ENCODE peak calls at places on chromosomes 2 and 18, in four cellular contexts. One of them, this sample, is unnamed.

GRCh38 chr2:36455788-36456187 is 100.2 kb downstream of the CRIM1 start:
- DNase-seq in HepG2: no peak
- DNase-seq in HCT116: no peak
- DNase-seq in K562: no peak
- DNase-seq in this sample: no peak

GRCh38 chr2:204293884-204294535 is 251.3 kb upstream of the PARD3B start:
- DNase-seq in K562: no peak
- DNase-seq in HCT116: no peak
- DNase-seq in HepG2: no peak
- DNase-seq in this sample: no peak

GRCh38 chr2:150267651-150268415 is 219.6 kb downstream of the RND3 start:
- DNase-seq in K562: no peak
- DNase-seq in HCT116: no peak
- DNase-seq in HepG2: no peak
- DNase-seq in this sample: no peak

GRCh38 chr2:133438026-133438425 is 130.2 kb downstream of the NCKAP5 start:
- DNase-seq in K562: no peak
- DNase-seq in HCT116: no peak
- DNase-seq in HepG2: no peak
- DNase-seq in this sample: no peak

GRCh38 chr18:22726469-22726868 is 206.7 kb upstream of the RBBP8 start:
- DNase-seq in HepG2: no peak
- DNase-seq in HCT116: no peak
- DNase-seq in K562: no peak
- DNase-seq in this sample: no peak

GRCh38 chr18:45449761-45450227 is 165.5 kb upstream of the SLC14A2 start:
- DNase-seq in HepG2: no peak
- DNase-seq in HCT116: no peak
- DNase-seq in K562: no peak
- DNase-seq in this sample: no peak

GRCh38 chr2:170762760-170763159 is 7.4 kb upstream of the ERICH2 start:
- DNase-seq in HepG2: no peak
- DNase-seq in HCT116: no peak
- DNase-seq in K562: no peak
- DNase-seq in this sample: no peak

GRCh38 chr2:5330961-5331360 is 361.2 kb upstream of the SOX11 start:
- DNase-seq in HepG2: no peak
- DNase-seq in HCT116: no peak
- DNase-seq in K562: no peak
- DNase-seq in this sample: no peak

GRCh38 chr18:13276530-13277520 is 58.3 kb downstream of the LDLRAD4 start:
- DNase-seq in HepG2: no peak
- DNase-seq in K562: no peak
- DNase-seq in HCT116: no peak
- DNase-seq in this sample: no peak

GRCh38 chr2:226060228-226060627 is 660.7 kb downstream of the NYAP2 start:
- DNase-seq in K562: no peak
- DNase-seq in HCT116: no peak
- DNase-seq in HepG2: peak
- DNase-seq in this sample: no peak

GRCh38 chr2:102022884-102023539 is 31.3 kb downstream of the IL1R2 start:
- DNase-seq in HepG2: no peak
- DNase-seq in K562: no peak
- DNase-seq in HCT116: no peak
- DNase-seq in this sample: no peak

GRCh38 chr2:8509613-8510012 is 172.2 kb upstream of the ID2 start:
- DNase-seq in HepG2: no peak
- DNase-seq in HCT116: no peak
- DNase-seq in K562: no peak
- DNase-seq in this sample: no peak

GRCh38 chr2:46298522-46299351 is 1.5 kb downstream of the EPAS1 start:
- DNase-seq in HepG2: no peak
- DNase-seq in HCT116: no peak
- DNase-seq in K562: peak
- DNase-seq in this sample: no peak

GRCh38 chr2:39625193-39625926 is 40.4 kb upstream of the TMEM178A start:
- DNase-seq in HCT116: no peak
- DNase-seq in HepG2: no peak
- DNase-seq in K562: no peak
- DNase-seq in this sample: no peak

GRCh38 chr2:69126341-69126740 is 113.4 kb downstream of the ANTXR1 start:
- DNase-seq in HepG2: no peak
- DNase-seq in HCT116: no peak
- DNase-seq in K562: no peak
- DNase-seq in this sample: no peak

GRCh38 chr2:197229509-197230458 is 80.8 kb downstream of the ANKRD44 start:
- DNase-seq in HCT116: no peak
- DNase-seq in K562: no peak
- DNase-seq in HepG2: no peak
- DNase-seq in this sample: no peak

GRCh38 chr2:102070058-102070642 is 72.4 kb upstream of the IL1R1 start:
- DNase-seq in HCT116: no peak
- DNase-seq in HepG2: peak
- DNase-seq in K562: peak
- DNase-seq in this sample: no peak

GRCh38 chr2:165573534-165574461 is 104.3 kb downstream of the CSRNP3 start:
- DNase-seq in K562: no peak
- DNase-seq in HepG2: peak
- DNase-seq in HCT116: no peak
- DNase-seq in this sample: no peak

GRCh38 chr2:96140941-96141623 is 2.8 kb upstream of the ASTL start:
- DNase-seq in HCT116: no peak
- DNase-seq in K562: no peak
- DNase-seq in HepG2: no peak
- DNase-seq in this sample: no peak

GRCh38 chr2:96136123-96136720 is 2.1 kb downstream of the ASTL start:
- DNase-seq in K562: no peak
- DNase-seq in HepG2: no peak
- DNase-seq in HCT116: no peak
- DNase-seq in this sample: no peak

GRCh38 chr2:96137611-96138129 is 632 bp downstream of the ASTL start:
- DNase-seq in K562: no peak
- DNase-seq in HCT116: no peak
- DNase-seq in HepG2: no peak
- DNase-seq in this sample: no peak

GRCh38 chr2:96139181-96139758 is 968 bp upstream of the ASTL start:
- DNase-seq in K562: no peak
- DNase-seq in HCT116: no peak
- DNase-seq in HepG2: no peak
- DNase-seq in this sample: no peak

GRCh38 chr2:96138146-96139145 is at the start of gene ASTL:
- DNase-seq in K562: peak
- DNase-seq in HCT116: no peak
- DNase-seq in HepG2: peak
- DNase-seq in this sample: no peak
- H3K27ac ChIP-seq in K562: no peak
- H3K27ac ChIP-seq in HCT116: peak
- H3K27ac ChIP-seq in HepG2: no peak
- H3K27ac ChIP-seq in this sample: no peak

DNA sequence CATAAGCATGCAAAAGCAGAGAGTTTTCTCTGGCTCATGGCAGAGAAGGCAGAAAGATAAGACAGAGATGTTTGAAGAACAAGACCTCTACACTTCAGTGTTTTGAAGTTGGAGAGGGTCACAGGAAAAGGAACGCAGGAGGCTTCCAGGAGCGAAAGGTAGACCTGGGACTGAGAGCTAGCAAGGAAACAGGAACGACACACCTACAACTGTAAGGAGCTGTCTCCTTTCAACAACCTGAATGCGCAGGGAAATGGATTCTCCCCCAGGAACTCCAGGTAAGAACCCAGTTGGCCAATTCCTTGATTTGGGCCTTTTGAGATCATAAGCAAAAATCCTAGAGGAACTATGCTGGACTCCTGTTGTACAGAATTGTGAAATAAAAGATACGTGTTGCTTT is 746.6 kb upstream of the DDX18 start:
- DNase-seq in HCT116: no peak
- DNase-seq in HepG2: no peak
- DNase-seq in K562: no peak
- DNase-seq in this sample: no peak
- TF ChIP-seq TCF7L2 in HCT116: no peak
- TF ChIP-seq TCF7L2 in HepG2: no peak
- TF ChIP-seq TCF7L2 in K562: no peak
- TF ChIP-seq TCF7L2 in this sample: no peak

GRCh38 chr18:11993264-11993916 is 12.1 kb downstream of the IMPA2 start:
- DNase-seq in K562: no peak
- DNase-seq in HepG2: no peak
- DNase-seq in HCT116: no peak
- DNase-seq in this sample: no peak
- TF ChIP-seq POLR2AphosphoS5 in K562: no peak
- TF ChIP-seq POLR2AphosphoS5 in HepG2: no peak
- TF ChIP-seq POLR2AphosphoS5 in HCT116: no peak
- TF ChIP-seq POLR2AphosphoS5 in this sample: no peak

DNA sequence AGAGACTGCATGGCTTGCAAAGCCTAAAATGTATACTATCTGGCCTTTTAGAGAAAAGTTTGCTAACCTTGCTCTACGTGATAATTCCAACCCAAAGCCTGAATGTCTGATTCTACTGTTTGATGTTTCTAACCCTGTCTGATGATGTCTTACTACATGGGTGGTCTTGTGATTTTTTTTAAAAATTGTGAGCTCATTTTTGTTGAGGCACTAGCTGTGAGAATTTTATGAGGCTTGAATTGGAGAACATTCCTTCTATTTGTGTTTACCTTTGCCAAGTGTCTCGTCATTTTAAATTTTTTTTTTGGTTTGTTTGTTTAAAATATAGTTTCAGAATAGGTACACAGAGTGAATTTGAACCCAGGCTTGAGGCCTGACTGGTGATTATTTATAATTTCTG is 15.2 kb upstream of the LTBP1 start:
- DNase-seq in HepG2: no peak
- DNase-seq in HCT116: no peak
- DNase-seq in K562: no peak
- DNase-seq in this sample: no peak
- H3K27ac ChIP-seq in HepG2: no peak
- H3K27ac ChIP-seq in HCT116: no peak
- H3K27ac ChIP-seq in K562: no peak
- H3K27ac ChIP-seq in this sample: no peak

GRCh38 chr2:105961599-105962146 is 217.0 kb downstream of the NCK2 start:
- DNase-seq in HepG2: no peak
- DNase-seq in HCT116: no peak
- DNase-seq in K562: no peak
- DNase-seq in this sample: no peak

GRCh38 chr2:105962221-105962620 is 217.5 kb downstream of the NCK2 start:
- DNase-seq in HepG2: no peak
- DNase-seq in HCT116: no peak
- DNase-seq in K562: no peak
- DNase-seq in this sample: no peak

GRCh38 chr2:105953942-105954341 is 209.2 kb downstream of the NCK2 start:
- DNase-seq in HCT116: no peak
- DNase-seq in HepG2: no peak
- DNase-seq in K562: no peak
- DNase-seq in this sample: no peak

DNA sequence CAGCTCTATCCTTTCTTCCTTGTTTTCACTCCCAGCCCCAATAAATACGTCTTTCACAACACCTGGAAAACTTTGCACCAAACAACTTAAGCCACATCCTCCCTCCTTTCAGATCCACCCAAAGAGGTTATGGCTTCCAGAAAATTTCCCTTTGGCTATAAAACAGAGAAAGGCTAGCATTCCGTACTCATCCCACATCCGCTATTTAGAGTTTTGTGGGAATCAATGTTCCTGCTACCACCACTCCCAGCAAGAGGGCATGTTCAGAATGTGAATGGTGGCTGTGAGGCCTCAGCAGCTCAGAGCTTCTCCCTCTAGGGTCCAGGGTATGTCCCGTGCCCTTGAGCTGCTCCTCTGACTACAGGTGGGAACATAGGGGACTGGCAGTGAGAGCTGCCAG is 214.6 kb downstream of the NCK2 start:
- DNase-seq in HepG2: no peak
- DNase-seq in HCT116: no peak
- DNase-seq in K562: no peak
- DNase-seq in this sample: no peak
- TF ChIP-seq TCF7L2 in HepG2: no peak
- TF ChIP-seq TCF7L2 in HCT116: no peak
- TF ChIP-seq TCF7L2 in K562: no peak
- TF ChIP-seq TCF7L2 in this sample: no peak

GRCh38 chr2:231160701-231161100 is 35.9 kb upstream of the HTR2B start:
- DNase-seq in K562: no peak
- DNase-seq in HepG2: no peak
- DNase-seq in HCT116: no peak
- DNase-seq in this sample: no peak

GRCh38 chr2:231161252-231162035 is 36.6 kb upstream of the HTR2B start:
- DNase-seq in HCT116: no peak
- DNase-seq in K562: no peak
- DNase-seq in HepG2: no peak
- DNase-seq in this sample: no peak

GRCh38 chr2:231159306-231159705 is 34.5 kb upstream of the HTR2B start:
- DNase-seq in K562: no peak
- DNase-seq in HepG2: no peak
- DNase-seq in HCT116: no peak
- DNase-seq in this sample: no peak

GRCh38 chr2:231163011-231163410 is 35.4 kb upstream of the ARMC9 start:
- DNase-seq in K562: no peak
- DNase-seq in HepG2: no peak
- DNase-seq in HCT116: no peak
- DNase-seq in this sample: no peak

GRCh38 chr2:231162036-231162345 is 36.4 kb upstream of the ARMC9 start:
- DNase-seq in HCT116: no peak
- DNase-seq in HepG2: no peak
- DNase-seq in K562: no peak
- DNase-seq in this sample: peak
- TF ChIP-seq POLR2AphosphoS5 in HCT116: no peak
- TF ChIP-seq POLR2AphosphoS5 in HepG2: no peak
- TF ChIP-seq POLR2AphosphoS5 in K562: no peak
- TF ChIP-seq POLR2AphosphoS5 in this sample: no peak

GRCh38 chr2:218010116-218010837 is 7.5 kb upstream of the TNS1 start:
- DNase-seq in HepG2: no peak
- DNase-seq in HCT116: no peak
- DNase-seq in K562: peak
- DNase-seq in this sample: no peak

GRCh38 chr2:218009191-218010114 is 6.7 kb upstream of the TNS1 start:
- DNase-seq in HepG2: no peak
- DNase-seq in K562: no peak
- DNase-seq in HCT116: no peak
- DNase-seq in this sample: no peak

GRCh38 chr2:218006741-218007140 is 3.9 kb upstream of the TNS1 start:
- DNase-seq in K562: no peak
- DNase-seq in HCT116: no peak
- DNase-seq in HepG2: no peak
- DNase-seq in this sample: no peak

GRCh38 chr2:218010838-218011616 is 8.2 kb upstream of the TNS1 start:
- DNase-seq in HepG2: no peak
- DNase-seq in HCT116: no peak
- DNase-seq in K562: no peak
- DNase-seq in this sample: no peak

GRCh38 chr2:218008060-218009040 is 5.6 kb upstream of the TNS1 start:
- DNase-seq in HCT116: no peak
- DNase-seq in K562: no peak
- DNase-seq in HepG2: no peak
- DNase-seq in this sample: no peak
- H3K27ac ChIP-seq in HCT116: no peak
- H3K27ac ChIP-seq in K562: no peak
- H3K27ac ChIP-seq in HepG2: no peak
- H3K27ac ChIP-seq in this sample: no peak